ENCODE peak calls at places on chromosome 17, in five cellular contexts. P, U, F, V and M are unnamed samples.

GRCh38 chr17:80248894-80249710 is 11.6 kb upstream of the RNF213 start:
- DNase-seq in P (no peak), V (peak; percentile 46), U (no peak), F (no peak), M (peak; percentile 21)

GRCh38 chr17:50034504-50035364 is 21.2 kb upstream of the ITGA3 start:
- DNase-seq in V (no peak), U (no peak), F (peak; percentile 91), P (no peak), M (no peak)

GRCh38 chr17:81095608-81095888 is 60.6 kb downstream of the BAIAP2 start:
- DNase-seq in U (no peak), P (no peak), F (no peak), V (no peak), M (no peak)

GRCh38 chr17:57874434-57875108 is 24.7 kb upstream of the MRPS23 start:
- DNase-seq in P (peak; percentile 44), U (peak; percentile 89), F (no peak), V (no peak), M (peak; percentile 53)

GRCh38 chr17:28796062-28796461 is 46.5 kb downstream of the FAM222B start:
- DNase-seq in V (no peak), P (no peak), U (no peak), F (no peak), M (no peak)

GRCh38 chr17:31645351-31645750 is 213.7 kb downstream of the COPRS start:
- DNase-seq in F (no peak), V (no peak), P (no peak), U (no peak), M (no peak)

GRCh38 chr17:38706625-38707298 is 1.7 kb downstream of the MLLT6 start:
- DNase-seq in V (peak; percentile 57), U (no peak), P (no peak), F (no peak), M (peak; percentile 63)

GRCh38 chr17:70124723-70125122 is 44.6 kb upstream of the KCNJ2 start:
- DNase-seq in U (no peak), V (no peak), P (no peak), F (no peak), M (no peak)

GRCh38 chr17:82977586-82977985 is 101.8 kb upstream of the METRNL start:
- DNase-seq in V (no peak), U (no peak), P (no peak), F (peak; percentile 60), M (no peak)

GRCh38 chr17:43175213-43176118 is 4.5 kb downstream of the NBR1 start:
- DNase-seq in U (no peak), V (no peak), P (no peak), F (no peak), M (no peak)

GRCh38 chr17:68734911-68735310 is 133.7 kb upstream of the FAM20A start:
- DNase-seq in U (no peak), P (no peak), V (no peak), F (no peak), M (no peak)

GRCh38 chr17:49407981-49408501 is 6.6 kb downstream of the PHB1 start:
- DNase-seq in F (peak; percentile 87), P (peak; percentile 92), U (peak; percentile 87), V (peak; percentile 81), M (peak; percentile 92)

GRCh38 chr17:82487898-82488297 is 29.4 kb downstream of the NARF start:
- DNase-seq in V (no peak), F (peak; percentile 83), P (no peak), U (no peak), M (no peak)

GRCh38 chr17:33642002-33642401 is 348.9 kb upstream of the ASIC2 start:
- DNase-seq in V (peak; percentile 20), F (no peak), U (no peak), P (no peak), M (no peak)

GRCh38 chr17:9874722-9875121 is 30.3 kb downstream of the RCVRN start:
- DNase-seq in V (no peak), U (no peak), P (no peak), F (no peak), M (no peak)

GRCh38 chr17:9890124-9890523 is 14.9 kb downstream of the RCVRN start:
- DNase-seq in P (no peak), F (no peak), V (peak; percentile 32), U (no peak), M (no peak)

DNA sequence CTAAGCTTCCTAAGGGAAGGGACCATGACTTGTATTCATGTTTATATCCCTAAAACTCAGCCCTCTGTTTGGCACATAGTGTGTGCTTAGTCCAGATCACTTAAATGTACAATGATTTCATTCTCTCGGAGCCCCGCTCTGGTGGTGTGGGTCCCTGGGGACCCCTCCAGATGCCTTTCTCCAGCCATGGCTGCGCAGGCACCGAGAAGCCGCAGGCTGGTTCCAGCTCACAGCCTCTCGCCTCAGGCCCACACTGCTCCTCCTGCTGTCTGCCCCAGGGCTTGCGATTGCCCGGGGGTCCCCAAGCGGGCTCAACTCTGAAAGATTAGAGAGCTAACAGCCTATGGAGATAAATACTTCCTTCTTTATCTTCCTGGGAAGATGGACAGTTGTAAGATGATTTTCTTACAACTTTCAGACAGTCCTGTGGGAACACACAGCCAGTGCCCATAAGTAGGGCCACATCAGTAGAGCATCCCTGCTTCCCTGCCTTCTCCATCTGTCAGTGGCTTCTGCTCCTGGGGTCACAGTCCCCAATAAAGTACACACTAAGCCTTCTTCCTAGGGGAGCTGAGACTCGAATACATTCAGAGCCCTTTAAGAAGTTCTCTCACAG is 66.2 kb downstream of the CENPV start:
- DNase-seq in P (no peak), F (no peak), U (peak; percentile 65), V (peak; percentile 27), M (peak; percentile 38)
- TF ChIP-seq CTCF in P (no peak), F (peak; percentile 7), U (no peak), V (peak; percentile 1), M (no peak)

DNA sequence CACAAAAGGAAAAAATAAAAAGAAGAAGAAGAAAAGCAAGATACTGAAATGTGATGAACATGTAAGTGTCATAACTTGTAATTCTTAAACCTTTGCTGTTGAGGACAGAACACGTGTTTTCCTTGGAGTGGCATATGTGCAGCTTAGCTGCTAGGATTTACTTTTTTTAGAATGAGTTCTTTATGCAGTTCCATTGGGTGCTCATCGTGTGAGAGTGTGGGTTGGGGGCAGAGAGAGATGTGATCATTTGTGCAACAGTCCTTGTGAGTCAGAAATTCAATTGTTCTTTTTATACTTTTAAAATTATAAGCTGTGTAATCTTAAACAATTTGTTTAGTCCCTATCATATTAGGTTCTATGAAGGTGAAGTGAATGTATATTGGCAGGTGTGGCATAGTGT is 5.5 kb upstream of the DHRS11 start:
- DNase-seq in F (no peak), P (no peak), V (no peak), U (no peak), M (no peak)
- H3K36me3 ChIP-seq in F (peaks cover 86% of the 10 kb centered on the region), P (peaks cover 10% of the 10 kb centered on the region), V (peaks cover 83% of the 10 kb centered on the region), U (peaks cover 94% of the 10 kb centered on the region), M (peaks cover 4% of the 10 kb centered on the region)

GRCh38 chr17:73620414-73620813 is 23.8 kb downstream of the SDK2 start:
- DNase-seq in F (no peak), V (no peak), P (no peak), U (no peak), M (no peak)
- TF ChIP-seq CTCF in F (no peak), V (no peak), P (no peak), U (no peak), M (no peak)

DNA sequence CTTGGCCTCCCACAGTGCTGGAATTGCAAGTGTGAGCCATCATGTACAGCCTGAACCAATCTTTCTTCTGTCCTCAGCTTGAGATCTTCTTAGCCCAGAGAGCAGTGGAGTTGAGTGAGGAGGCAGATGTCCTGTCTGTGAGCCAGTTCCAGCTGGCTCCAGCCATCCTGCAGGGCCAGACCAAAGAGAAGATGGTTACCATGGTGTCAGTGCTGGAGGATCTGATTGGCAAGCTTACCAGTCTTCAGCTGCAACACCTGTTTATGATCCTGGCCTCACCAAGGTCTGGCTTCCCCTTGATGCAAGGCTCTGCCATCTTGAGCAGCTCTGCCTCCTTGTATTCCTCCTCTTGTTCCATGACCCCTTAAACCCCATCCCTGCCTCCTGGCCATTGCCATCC is 9.6 kb downstream of the CDK5RAP3 start:
- DNase-seq in U (no peak), V (no peak), F (no peak), P (no peak), M (no peak)
- H3K36me3 ChIP-seq in U (peaks cover 84% of the 10 kb centered on the region), V (peaks cover 83% of the 10 kb centered on the region), F (peaks cover 69% of the 10 kb centered on the region), P (peaks cover 12% of the 10 kb centered on the region), M (peaks cover 6% of the 10 kb centered on the region)

GRCh38 chr17:41930009-41930832 is at the start of gene ODAD4:
- DNase-seq in F (peak; percentile 99), P (peak; percentile 98), U (peak; percentile 99), V (peak; percentile 97), M (peak; percentile 97)
- TF ChIP-seq CTCF in F (peak; percentile 50), P (peak; percentile 27), U (peak; percentile 67), V (peak; percentile 65), M (peak; percentile 20)

GRCh38 chr17:36583787-36584186 is 7.9 kb upstream of the DHRS11 start:
- DNase-seq in V (no peak), U (no peak), F (no peak), P (no peak), M (no peak)
- H3K36me3 ChIP-seq in V (peaks cover 87% of the 10 kb centered on the region), U (peaks cover 99% of the 10 kb centered on the region), F (peaks cover 100% of the 10 kb centered on the region), P (peaks cover 4% of the 10 kb centered on the region), M (peaks cover 14% of the 10 kb centered on the region)